ENCODE peak calls at places on chromosomes 7 and 10, in six cellular contexts. One of them, this sample, is unnamed.
A peak's percentile ranks its signal among the peaks of the same experiment; 100 is the strongest.

GRCh38 chr7:92645531-92646061 is 55.4 kb upstream of the FAM133B start:
- DNase-seq in H1: no peak
- DNase-seq in IMR-90: peak; percentile 15
- DNase-seq in H9: no peak
- DNase-seq in mesenchymal stem cell: no peak
- DNase-seq in mesendoderm: no peak
- DNase-seq in this sample: no peak

GRCh38 chr7:36630112-36630650 is 94.1 kb downstream of the AOAH start:
- DNase-seq in mesendoderm: no peak
- DNase-seq in H9: no peak
- DNase-seq in H1: no peak
- DNase-seq in mesenchymal stem cell: no peak
- DNase-seq in IMR-90: no peak
- DNase-seq in this sample: no peak

GRCh38 chr7:1674161-1675035 is 4.3 kb downstream of the ELFN1 start:
- DNase-seq in mesenchymal stem cell: no peak
- DNase-seq in mesendoderm: no peak
- DNase-seq in H9: no peak
- DNase-seq in IMR-90: no peak
- DNase-seq in H1: peak; percentile 38
- DNase-seq in this sample: no peak

GRCh38 chr7:96126382-96126781 is 195.5 kb downstream of the SLC25A13 start:
- DNase-seq in mesenchymal stem cell: no peak
- DNase-seq in mesendoderm: no peak
- DNase-seq in H1: no peak
- DNase-seq in H9: no peak
- DNase-seq in IMR-90: no peak
- DNase-seq in this sample: no peak

GRCh38 chr10:7409045-7409731 is 1.6 kb downstream of the SFMBT2 start:
- DNase-seq in mesendoderm: peak; percentile 45
- DNase-seq in H9: peak; percentile 33
- DNase-seq in mesenchymal stem cell: peak; percentile 47
- DNase-seq in IMR-90: no peak
- DNase-seq in H1: no peak
- DNase-seq in this sample: no peak

GRCh38 chr7:158324397-158325360 is 262.9 kb downstream of the PTPRN2 start:
- DNase-seq in H9: peak; percentile 20
- DNase-seq in IMR-90: no peak
- DNase-seq in H1: peak; percentile 42
- DNase-seq in mesenchymal stem cell: no peak
- DNase-seq in mesendoderm: no peak
- DNase-seq in this sample: no peak

GRCh38 chr10:3511483-3511882 is 273.5 kb downstream of the KLF6 start:
- DNase-seq in H1: no peak
- DNase-seq in mesenchymal stem cell: no peak
- DNase-seq in mesendoderm: no peak
- DNase-seq in IMR-90: no peak
- DNase-seq in H9: no peak
- DNase-seq in this sample: no peak

GRCh38 chr7:157056246-157056645 is 45.8 kb upstream of the MNX1 start:
- DNase-seq in mesenchymal stem cell: no peak
- DNase-seq in IMR-90: no peak
- DNase-seq in H1: no peak
- DNase-seq in H9: no peak
- DNase-seq in mesendoderm: peak; percentile 9
- DNase-seq in this sample: no peak

GRCh38 chr7:85573849-85574248 is 387.0 kb upstream of the SEMA3D start:
- DNase-seq in mesendoderm: no peak
- DNase-seq in H1: no peak
- DNase-seq in mesenchymal stem cell: no peak
- DNase-seq in H9: no peak
- DNase-seq in IMR-90: no peak
- DNase-seq in this sample: no peak

GRCh38 chr10:89164080-89164479 is 43.0 kb downstream of the CH25H start:
- DNase-seq in H1: no peak
- DNase-seq in IMR-90: no peak
- DNase-seq in mesendoderm: no peak
- DNase-seq in H9: no peak
- DNase-seq in mesenchymal stem cell: no peak
- DNase-seq in this sample: no peak

GRCh38 chr7:74288034-74288881 is 949 bp upstream of the CLIP2 start:
- DNase-seq in IMR-90: no peak
- DNase-seq in H1: no peak
- DNase-seq in mesenchymal stem cell: peak; percentile 45
- DNase-seq in mesendoderm: no peak
- DNase-seq in H9: no peak
- DNase-seq in this sample: no peak

GRCh38 chr10:625335-625699 is 64.2 kb downstream of the DIP2C start:
- DNase-seq in H1: no peak
- DNase-seq in H9: no peak
- DNase-seq in IMR-90: no peak
- DNase-seq in mesendoderm: no peak
- DNase-seq in mesenchymal stem cell: peak; percentile 88
- DNase-seq in this sample: no peak

DNA sequence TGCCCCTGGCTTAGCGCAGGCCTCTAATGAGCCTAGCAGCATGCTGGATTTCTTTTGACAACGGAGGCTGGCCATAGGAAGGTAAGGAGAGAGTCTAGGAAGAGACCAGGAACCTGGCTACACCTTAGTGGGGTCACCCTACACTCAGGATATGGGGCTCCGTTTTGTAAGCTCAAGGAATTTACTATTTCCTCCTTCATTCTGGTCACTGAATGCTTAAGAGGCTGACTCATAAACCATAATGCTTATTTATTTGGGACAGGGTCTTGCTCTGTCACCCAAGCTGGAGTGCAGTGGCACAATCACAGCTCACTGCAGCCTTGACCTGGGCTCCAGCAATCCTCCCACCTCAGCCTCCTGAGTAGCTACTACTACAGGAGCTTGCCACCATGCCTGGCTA is 38.4 kb downstream of the CARD11 start:
- DNase-seq in H1: no peak
- DNase-seq in IMR-90: no peak
- DNase-seq in mesenchymal stem cell: no peak
- DNase-seq in mesendoderm: no peak
- DNase-seq in H9: no peak
- DNase-seq in this sample: no peak
- H2BK15ac ChIP-seq in H1: no peak overlapping the region
- H2BK15ac ChIP-seq in IMR-90: no peak overlapping the region
- H2BK15ac ChIP-seq in mesenchymal stem cell: no peak overlapping the region
- H2BK15ac ChIP-seq in mesendoderm: no peak overlapping the region
- H2BK15ac ChIP-seq in H9: no peak overlapping the region
- H2BK15ac ChIP-seq in this sample: no peak overlapping the region

GRCh38 chr7:94396044-94396443 is 1.3 kb downstream of the COL1A2 start:
- DNase-seq in H1: no peak
- DNase-seq in mesendoderm: peak; percentile 18
- DNase-seq in IMR-90: peak; percentile 74
- DNase-seq in H9: no peak
- DNase-seq in mesenchymal stem cell: peak; percentile 64
- DNase-seq in this sample: no peak
- H2BK15ac ChIP-seq in H1: no peak overlapping the region
- H2BK15ac ChIP-seq in mesendoderm: no peak overlapping the region
- H2BK15ac ChIP-seq in IMR-90: no peak overlapping the region
- H2BK15ac ChIP-seq in H9: no peak overlapping the region
- H2BK15ac ChIP-seq in mesenchymal stem cell: no peak overlapping the region
- H2BK15ac ChIP-seq in this sample: no peak overlapping the region

DNA sequence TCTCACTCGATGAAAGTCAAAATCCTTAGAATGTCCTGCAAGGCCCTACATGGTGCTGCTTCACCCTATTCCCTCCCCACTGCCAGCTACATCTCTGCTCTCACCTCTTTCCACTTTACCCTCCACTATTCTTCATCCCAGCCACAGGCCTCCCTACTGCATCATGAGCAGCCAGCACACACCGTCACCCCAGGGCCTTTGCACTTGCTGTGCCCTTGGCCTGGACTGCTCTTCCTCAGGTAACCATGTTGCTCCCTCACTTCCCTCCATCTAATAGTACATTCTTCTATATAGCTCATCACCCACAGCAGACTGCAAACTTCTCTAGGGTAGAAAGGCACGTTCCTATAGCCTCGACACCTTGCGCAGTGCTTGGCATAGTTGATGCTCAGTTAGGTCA is 167.7 kb downstream of the SH3PXD2A start:
- DNase-seq in mesenchymal stem cell: no peak
- DNase-seq in mesendoderm: no peak
- DNase-seq in IMR-90: no peak
- DNase-seq in H1: no peak
- DNase-seq in H9: no peak
- DNase-seq in this sample: no peak
- H2BK15ac ChIP-seq in mesenchymal stem cell: no peak overlapping the region
- H2BK15ac ChIP-seq in mesendoderm: no peak overlapping the region
- H2BK15ac ChIP-seq in IMR-90: no peak overlapping the region
- H2BK15ac ChIP-seq in H1: no peak overlapping the region
- H2BK15ac ChIP-seq in H9: no peak overlapping the region
- H2BK15ac ChIP-seq in this sample: no peak overlapping the region

GRCh38 chr7:76060842-76061241 is 12.9 kb downstream of the MDH2 start:
- DNase-seq in H9: no peak
- DNase-seq in H1: no peak
- DNase-seq in IMR-90: no peak
- DNase-seq in mesendoderm: no peak
- DNase-seq in mesenchymal stem cell: no peak
- DNase-seq in this sample: no peak
- H2BK15ac ChIP-seq in H9: no peak overlapping the region
- H2BK15ac ChIP-seq in H1: no peak overlapping the region
- H2BK15ac ChIP-seq in IMR-90: no peak overlapping the region
- H2BK15ac ChIP-seq in mesendoderm: no peak overlapping the region
- H2BK15ac ChIP-seq in mesenchymal stem cell: no peak overlapping the region
- H2BK15ac ChIP-seq in this sample: no peak overlapping the region

DNA sequence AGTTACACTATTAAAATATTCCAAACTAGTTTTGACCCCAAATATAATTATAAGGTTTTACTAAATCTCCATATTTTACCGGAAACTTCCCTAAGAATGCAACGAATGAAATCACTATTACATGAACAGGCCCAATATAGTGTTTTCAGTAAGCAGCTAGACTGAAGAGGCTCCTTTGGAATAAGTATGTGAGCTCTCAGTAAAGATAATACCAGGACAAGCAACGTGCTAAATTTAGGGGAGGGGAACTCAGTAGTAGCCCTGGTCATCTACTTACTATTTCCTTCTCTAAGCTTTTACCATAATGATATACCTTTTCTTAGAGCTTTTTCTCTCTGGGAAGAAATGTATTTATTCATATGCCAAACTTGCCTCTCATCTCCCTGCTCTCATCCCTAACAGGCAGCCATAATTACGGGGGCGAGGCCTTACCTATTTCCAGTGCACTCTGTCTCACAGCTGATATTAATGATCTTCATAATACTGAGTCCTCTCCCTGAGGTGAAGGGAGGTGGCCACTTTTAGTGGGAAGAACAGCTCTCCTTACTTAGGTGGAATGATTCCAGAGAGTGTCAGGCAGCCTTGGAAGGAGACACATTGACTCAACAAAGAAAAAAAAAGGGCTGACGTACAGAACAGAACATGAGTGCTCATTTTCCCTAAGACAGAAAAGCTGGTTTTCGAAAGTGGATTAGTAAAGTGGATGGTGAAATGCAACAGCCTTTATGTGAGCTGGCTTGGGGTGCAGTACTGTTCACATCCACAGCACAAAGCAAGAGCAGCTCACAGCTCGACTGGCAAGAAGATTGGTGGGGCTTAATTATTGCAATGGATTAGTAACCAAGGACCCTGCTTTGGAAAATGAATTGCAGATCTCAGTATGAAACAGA is 165.4 kb downstream of the GLI3 start:
- DNase-seq in mesendoderm: peak; percentile 27
- DNase-seq in mesenchymal stem cell: peak; percentile 65
- DNase-seq in IMR-90: peak; percentile 31
- DNase-seq in H1: no peak
- DNase-seq in H9: no peak
- DNase-seq in this sample: no peak
- H2BK15ac ChIP-seq in mesendoderm: no peak overlapping the region
- H2BK15ac ChIP-seq in mesenchymal stem cell: no peak overlapping the region
- H2BK15ac ChIP-seq in IMR-90: no peak overlapping the region
- H2BK15ac ChIP-seq in H1: no peak overlapping the region
- H2BK15ac ChIP-seq in H9: no peak overlapping the region
- H2BK15ac ChIP-seq in this sample: no peak overlapping the region

GRCh38 chr10:16529853-16530252 is 8.2 kb upstream of the C1QL3 start:
- DNase-seq in IMR-90: no peak
- DNase-seq in mesenchymal stem cell: no peak
- DNase-seq in H1: no peak
- DNase-seq in mesendoderm: no peak
- DNase-seq in H9: no peak
- DNase-seq in this sample: no peak
- H2BK15ac ChIP-seq in IMR-90: no peak overlapping the region
- H2BK15ac ChIP-seq in mesenchymal stem cell: no peak overlapping the region
- H2BK15ac ChIP-seq in H1: no peak overlapping the region
- H2BK15ac ChIP-seq in mesendoderm: no peak overlapping the region
- H2BK15ac ChIP-seq in H9: no peak overlapping the region
- H2BK15ac ChIP-seq in this sample: no peak overlapping the region

This sample was measured in neuronal stem cell.